ENCODE peak calls at places on chromosomes 12 and 14, in four cellular contexts. Z is astrocyte of the spinal cord, P is fibroblast of the aortic adventitia, H is AG10803. Q is an unnamed sample.

GRCh38 chr12:58917699-58918334 is 2.5 kb downstream of the LRIG3 start:
- DNase-seq in Z (peak), P (no peak), H (peak), Q (no peak)

GRCh38 chr12:2944401-2945047 is 14.7 kb upstream of the TEAD4 start:
- DNase-seq in Z (peak), P (peak), H (no peak), Q (peak)

GRCh38 chr12:131113562-131113961 is 159.9 kb downstream of the ADGRD1 start:
- DNase-seq in Z (no peak), P (no peak), H (no peak), Q (peak)

GRCh38 chr12:25712169-25712568 is 159.1 kb upstream of the LMNTD1 start:
- DNase-seq in Z (no peak), P (no peak), H (no peak), Q (no peak)

GRCh38 chr14:91413547-91414474 is 3.8 kb downstream of the CCDC88C start:
- DNase-seq in Z (no peak), P (no peak), H (no peak), Q (peak)

GRCh38 chr14:90381011-90381790 is 15.6 kb upstream of the CALM1 start:
- DNase-seq in Z (no peak), P (peak), H (peak), Q (no peak)

GRCh38 chr14:59305231-59305630 is 116.8 kb downstream of the DAAM1 start:
- DNase-seq in Z (peak), P (peak), H (peak), Q (no peak)

GRCh38 chr12:95100264-95101190 is 27.1 kb upstream of the NR2C1 start:
- DNase-seq in Z (no peak), P (no peak), H (no peak), Q (no peak)

GRCh38 chr14:39218171-39218769 is 15.4 kb upstream of the MIA2 start:
- DNase-seq in Z (peak), P (peak), H (peak), Q (no peak)

GRCh38 chr14:104138098-104138890 is at the start of gene KIF26A:
- DNase-seq in Z (no peak), P (no peak), H (no peak), Q (peak)

GRCh38 chr12:32089156-32089950 is 17.3 kb upstream of the BICD1 start:
- DNase-seq in Z (no peak), P (no peak), H (peak), Q (no peak)

GRCh38 chr12:121285856-121286255 is 10.7 kb downstream of the CAMKK2 start:
- DNase-seq in Z (no peak), P (no peak), H (no peak), Q (no peak)

GRCh38 chr12:114981036-114981435 is 297.1 kb upstream of the TBX3 start:
- DNase-seq in Z (no peak), P (no peak), H (no peak), Q (no peak)

GRCh38 chr12:71216725-71217579 is 59.2 kb upstream of the TSPAN8 start:
- DNase-seq in Z (peak), P (peak), H (peak), Q (no peak)

GRCh38 chr12:3490848-3491382 is at the start of gene PRMT8:
- DNase-seq in Z (peak), P (no peak), H (no peak), Q (no peak)

GRCh38 chr14:55221186-55221585 is 29.8 kb upstream of the DLGAP5 start:
- DNase-seq in Z (peak), P (peak), H (peak), Q (no peak)

GRCh38 chr14:43165651-43166050 is 1341.4 kb downstream of the FSCB start:
- DNase-seq in Z (no peak), P (no peak), H (no peak), Q (no peak)

GRCh38 chr12:55931317-55931779 is 386 bp downstream of the DGKA start:
- DNase-seq in Z (no peak), P (no peak), H (no peak), Q (no peak)

GRCh38 chr12:90024261-90024660 is 315.6 kb upstream of the ATP2B1 start:
- DNase-seq in Z (no peak), P (peak), H (peak), Q (no peak)

GRCh38 chr14:89270439-89271227 is 146.4 kb downstream of the FOXN3 start:
- DNase-seq in Z (no peak), P (no peak), H (no peak), Q (no peak)

GRCh38 chr14:56590535-56590951 is 10.9 kb downstream of the TMEM260 start:
- DNase-seq in Z (no peak), P (peak), H (no peak), Q (no peak)

GRCh38 chr12:105538880-105539279 is 208.4 kb downstream of the C12orf75 start:
- DNase-seq in Z (no peak), P (peak), H (peak), Q (no peak)

GRCh38 chr14:79443602-79444001 is 767.7 kb downstream of the DIO2 start:
- DNase-seq in Z (no peak), P (no peak), H (no peak), Q (no peak)

GRCh38 chr14:71321556-71322315 is 414.5 kb downstream of the PCNX1 start:
- DNase-seq in Z (peak), P (peak), H (peak), Q (no peak)

GRCh38 chr14:49892301-49892635 is 614 bp upstream of the ARF6 start:
- DNase-seq in Z (peak), P (peak), H (peak), Q (no peak)

GRCh38 chr12:24664151-24664550 is 284.8 kb downstream of the BCAT1 start:
- DNase-seq in Z (no peak), P (no peak), H (no peak), Q (no peak)

GRCh38 chr14:70655110-70655826 is 13.6 kb downstream of the TTC9 start:
- DNase-seq in Z (no peak), P (no peak), H (no peak), Q (peak)

GRCh38 chr12:54056110-54056509 is 2.5 kb downstream of the HOXC4 start:
- DNase-seq in Z (no peak), P (no peak), H (no peak), Q (no peak)

GRCh38 chr12:52699373-52699772 is 4.0 kb downstream of the KRT77 start:
- DNase-seq in Z (no peak), P (no peak), H (no peak), Q (no peak)

GRCh38 chr14:23446291-23446851 is 10.9 kb upstream of the MYH7 start:
- DNase-seq in Z (no peak), P (no peak), H (no peak), Q (no peak)

GRCh38 chr14:102768223-102769048 is 8.8 kb upstream of the TRAF3 start:
- DNase-seq in Z (no peak), P (no peak), H (no peak), Q (peak)

GRCh38 chr14:87745507-87746118 is 247.4 kb downstream of the GALC start:
- DNase-seq in Z (peak), P (peak), H (peak), Q (no peak)

GRCh38 chr12:79058342-79058741 is 193.8 kb downstream of the SYT1 start:
- DNase-seq in Z (peak), P (peak), H (no peak), Q (no peak)

GRCh38 chr12:106288510-106289195 is 13.9 kb upstream of the TCP11L2 start:
- DNase-seq in Z (peak), P (peak), H (peak), Q (no peak)

GRCh38 chr14:91845652-91846051 is 21.7 kb downstream of the TC2N start:
- DNase-seq in Z (no peak), P (no peak), H (no peak), Q (no peak)

GRCh38 chr12:52903285-52903854 is 1.5 kb downstream of the KRT8 start:
- DNase-seq in Z (peak), P (peak), H (peak), Q (peak)

GRCh38 chr14:49991491-49991890 is 98.6 kb downstream of the ARF6 start:
- DNase-seq in Z (no peak), P (no peak), H (no peak), Q (no peak)

GRCh38 chr12:109721276-109721675 is 7.7 kb downstream of the FAM222A start:
- DNase-seq in Z (no peak), P (no peak), H (no peak), Q (no peak)

GRCh38 chr14:96961895-96962294 is 164.7 kb downstream of the VRK1 start:
- DNase-seq in Z (no peak), P (no peak), H (no peak), Q (no peak)

GRCh38 chr14:77531071-77531470 is 32.5 kb upstream of the ISM2 start:
- DNase-seq in Z (no peak), P (no peak), H (no peak), Q (no peak)
- H3K4me3 ChIP-seq in Z (no peak), P (no peak), H (no peak), Q (no peak)

GRCh38 chr12:27637524-27637923 is 58.7 kb upstream of the REP15 start:
- DNase-seq in Z (no peak), P (no peak), H (no peak), Q (no peak)
- H3K4me3 ChIP-seq in Z (no peak), P (no peak), H (no peak), Q (no peak)

GRCh38 chr12:20319374-20319773 is 49.0 kb upstream of the PDE3A start:
- DNase-seq in Z (no peak), P (no peak), H (no peak), Q (no peak)

GRCh38 chr12:20317554-20317953 is 50.8 kb upstream of the PDE3A start:
- DNase-seq in Z (no peak), P (no peak), H (no peak), Q (no peak)

DNA sequence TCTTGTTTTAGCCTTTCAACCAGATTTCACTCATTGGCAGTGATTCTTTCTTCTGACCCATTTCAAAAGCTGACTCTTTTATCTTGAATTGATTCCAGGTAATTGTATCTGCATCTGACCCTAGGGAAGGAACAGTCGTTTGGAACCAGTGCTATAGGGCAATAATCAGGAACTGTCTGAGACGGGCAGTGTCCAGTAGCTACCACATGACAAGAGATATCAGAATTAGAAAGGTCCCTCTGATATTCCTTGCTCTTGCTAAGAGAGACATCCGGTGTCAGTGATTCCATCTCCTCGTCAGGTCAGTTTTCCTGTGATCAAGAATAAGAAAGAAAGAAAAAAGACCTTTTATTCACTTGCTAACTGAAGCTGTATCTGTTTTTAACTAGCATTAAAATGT is 47.8 kb upstream of the PDE3A start:
- DNase-seq in Z (no peak), P (no peak), H (no peak), Q (no peak)
- H3K4me3 ChIP-seq in Z (no peak), P (no peak), H (no peak), Q (no peak)

GRCh38 chr12:98595152-98595988 is 1.9 kb downstream of the SLC25A3 start:
- DNase-seq in Z (peak), P (peak), H (peak), Q (no peak)
- H3K4me3 ChIP-seq in Z (peak), P (peak), H (peak), Q (peak)

DNA sequence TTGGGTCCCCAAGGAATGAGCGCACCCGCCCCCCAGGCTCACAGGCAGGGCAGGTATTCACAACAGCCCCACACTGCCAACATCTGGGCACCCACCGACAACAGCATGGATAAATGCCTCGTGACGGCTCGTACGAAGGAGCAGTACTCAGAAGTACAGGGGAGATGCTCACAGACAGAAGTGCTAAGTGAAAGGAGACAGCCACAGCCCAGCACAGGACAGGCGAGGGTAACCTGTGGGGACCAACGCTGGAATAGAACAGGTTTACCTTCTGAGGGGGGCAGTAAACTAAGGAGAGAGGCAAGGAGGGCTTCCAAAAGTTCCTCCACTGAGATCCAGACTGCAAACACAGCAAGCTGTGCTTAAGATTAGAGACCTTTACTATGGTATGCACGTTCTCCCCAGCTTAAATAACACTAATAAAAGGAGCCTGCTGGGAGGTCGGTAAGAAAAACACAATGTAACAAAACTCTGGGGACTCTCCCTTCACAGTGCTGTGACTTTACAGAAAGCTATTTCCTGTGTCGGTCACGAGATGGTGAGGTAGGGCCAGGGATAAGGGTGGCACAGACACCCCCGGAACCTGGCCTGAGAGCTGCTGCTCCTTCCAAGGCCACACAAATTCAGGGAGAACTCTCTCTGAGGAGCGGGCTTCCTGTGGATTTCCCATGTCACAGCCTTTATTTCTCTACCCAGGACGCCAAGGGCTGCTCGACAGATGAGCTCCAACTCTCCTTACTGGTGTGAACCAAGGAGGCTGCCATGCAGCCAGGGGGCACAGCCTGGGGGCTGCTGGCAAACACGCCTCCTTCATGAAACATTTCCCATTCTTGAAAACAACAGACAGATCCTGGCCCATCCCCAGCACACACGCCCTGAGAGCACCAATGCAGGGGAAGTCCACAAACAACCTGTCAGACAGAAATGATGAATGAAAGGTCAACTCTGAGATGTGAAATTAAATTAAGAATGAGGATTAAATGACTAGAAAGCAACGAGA is 26.3 kb downstream of the SLC15A4 start:
- DNase-seq in Z (peak), P (peak), H (peak), Q (no peak)
- H3K4me3 ChIP-seq in Z (no peak), P (no peak), H (no peak), Q (no peak)

DNA sequence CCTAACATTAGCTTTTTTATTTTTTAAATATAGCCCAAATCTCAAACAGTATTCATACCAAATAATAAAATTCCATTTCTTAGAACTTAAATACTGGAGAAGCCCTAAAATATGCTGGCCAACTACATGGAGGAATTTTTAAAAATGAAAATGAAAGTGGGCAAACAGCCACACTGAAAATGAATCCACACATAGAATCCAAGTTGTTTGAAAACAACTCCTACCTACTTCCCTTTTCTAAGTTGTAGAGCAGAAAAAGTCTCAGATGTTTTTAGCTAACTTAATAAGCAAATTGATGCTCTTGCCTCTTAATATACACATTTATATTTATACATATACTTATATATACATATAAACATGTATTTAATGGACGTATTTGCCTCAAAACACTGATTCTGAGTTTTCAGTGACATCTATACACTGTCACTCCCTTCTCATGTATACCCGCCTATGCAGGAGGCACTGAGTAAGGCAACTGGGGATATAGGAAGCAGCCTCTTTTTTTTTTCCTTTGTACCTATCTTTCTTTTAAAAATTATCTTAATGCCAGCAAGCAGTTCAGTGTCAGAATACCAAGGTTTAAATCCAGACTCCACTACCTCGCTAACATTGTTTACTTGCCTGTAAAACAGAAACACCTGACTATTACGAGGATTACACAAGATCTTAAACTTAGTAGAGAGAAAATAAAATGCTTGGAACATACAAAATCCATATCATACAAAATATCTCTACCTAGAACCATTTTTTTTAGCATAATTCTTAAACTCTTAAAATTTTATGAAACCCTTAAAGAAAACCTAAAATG is 13.3 kb downstream of the DICER1 start:
- DNase-seq in Z (peak), P (peak), H (peak), Q (no peak)
- H3K4me3 ChIP-seq in Z (no peak), P (peak), H (no peak), Q (no peak)

GRCh38 chr14:101731187-101732080 is 30.1 kb upstream of the PPP2R5C start:
- DNase-seq in Z (peak), P (peak), H (peak), Q (peak)
- H3K4me3 ChIP-seq in Z (no peak), P (no peak), H (no peak), Q (no peak)

GRCh38 chr12:48184549-48184922 is 1.1 kb downstream of the CCDC184 start:
- DNase-seq in Z (no peak), P (no peak), H (no peak), Q (no peak)
- H3K4me3 ChIP-seq in Z (no peak), P (no peak), H (no peak), Q (no peak)

GRCh38 chr12:49538740-49539403 is at the start of gene KCNH3:
- DNase-seq in Z (peak), P (peak), H (peak), Q (peak)
- H3K4me3 ChIP-seq in Z (peak), P (peak), H (peak), Q (peak)